ENCODE peak calls at places on chromosomes 7 and 10, in four cellular contexts. One of them, this sample, is unnamed.

GRCh38 chr7:128019330-128019729 is 11.9 kb downstream of the LRRC4 start:
- DNase-seq in tibial artery: no peak
- DNase-seq in CD8-positive, alpha-beta T cell: no peak
- DNase-seq in A549: no peak
- DNase-seq in this sample: no peak

GRCh38 chr7:120014920-120015465 is 258.0 kb upstream of the KCND2 start:
- DNase-seq in tibial artery: no peak
- DNase-seq in CD8-positive, alpha-beta T cell: no peak
- DNase-seq in A549: no peak
- DNase-seq in this sample: no peak

GRCh38 chr10:110413049-110413783 is 84.5 kb upstream of the DUSP5 start:
- DNase-seq in tibial artery: no peak
- DNase-seq in CD8-positive, alpha-beta T cell: no peak
- DNase-seq in A549: no peak
- DNase-seq in this sample: no peak

GRCh38 chr10:26781797-26782196 is 79.0 kb downstream of the ABI1 start:
- DNase-seq in tibial artery: no peak
- DNase-seq in CD8-positive, alpha-beta T cell: no peak
- DNase-seq in A549: no peak
- DNase-seq in this sample: no peak

GRCh38 chr7:55130079-55130476 is 111.3 kb downstream of the EGFR start:
- DNase-seq in tibial artery: no peak
- DNase-seq in CD8-positive, alpha-beta T cell: no peak
- DNase-seq in A549: peak
- DNase-seq in this sample: no peak

GRCh38 chr10:61752111-61753011 is 89.6 kb downstream of the CABCOCO1 start:
- DNase-seq in tibial artery: no peak
- DNase-seq in CD8-positive, alpha-beta T cell: no peak
- DNase-seq in A549: no peak
- DNase-seq in this sample: no peak

GRCh38 chr7:134545918-134546317 is 3.0 kb upstream of the AKR1B15 start:
- DNase-seq in tibial artery: no peak
- DNase-seq in CD8-positive, alpha-beta T cell: no peak
- DNase-seq in A549: no peak
- DNase-seq in this sample: no peak

GRCh38 chr7:53350241-53350640 is 314.8 kb downstream of the POM121L12 start:
- DNase-seq in tibial artery: no peak
- DNase-seq in CD8-positive, alpha-beta T cell: no peak
- DNase-seq in A549: no peak
- DNase-seq in this sample: no peak

GRCh38 chr7:82164813-82165212 is 278.8 kb downstream of the CACNA2D1 start:
- DNase-seq in tibial artery: no peak
- DNase-seq in CD8-positive, alpha-beta T cell: no peak
- DNase-seq in A549: no peak
- DNase-seq in this sample: no peak

GRCh38 chr10:21364196-21365114 is 161.0 kb downstream of the SKIDA1 start:
- DNase-seq in tibial artery: no peak
- DNase-seq in CD8-positive, alpha-beta T cell: no peak
- DNase-seq in A549: peak
- DNase-seq in this sample: no peak

GRCh38 chr7:116213361-116214155 is 3.2 kb downstream of the TES start:
- DNase-seq in tibial artery: no peak
- DNase-seq in CD8-positive, alpha-beta T cell: no peak
- DNase-seq in A549: no peak
- DNase-seq in this sample: no peak

GRCh38 chr7:54967384-54967783 is 51.4 kb upstream of the EGFR start:
- DNase-seq in tibial artery: no peak
- DNase-seq in CD8-positive, alpha-beta T cell: no peak
- DNase-seq in A549: peak
- DNase-seq in this sample: no peak

GRCh38 chr7:95609277-95609971 is 13.1 kb upstream of the PDK4 start:
- DNase-seq in tibial artery: no peak
- DNase-seq in CD8-positive, alpha-beta T cell: no peak
- DNase-seq in A549: peak
- DNase-seq in this sample: no peak

GRCh38 chr7:45865594-45866410 is 7.1 kb downstream of the CCDC201 start:
- DNase-seq in tibial artery: no peak
- DNase-seq in CD8-positive, alpha-beta T cell: no peak
- DNase-seq in A549: no peak
- DNase-seq in this sample: no peak

GRCh38 chr7:141676618-141677017 is 25.3 kb downstream of the DENND11 start:
- DNase-seq in tibial artery: no peak
- DNase-seq in CD8-positive, alpha-beta T cell: no peak
- DNase-seq in A549: no peak
- DNase-seq in this sample: no peak

GRCh38 chr7:22696672-22697071 is 30.3 kb upstream of the IL6 start:
- DNase-seq in tibial artery: no peak
- DNase-seq in CD8-positive, alpha-beta T cell: no peak
- DNase-seq in A549: no peak
- DNase-seq in this sample: no peak

GRCh38 chr10:120478401-120478800 is 21.4 kb downstream of the PLPP4 start:
- DNase-seq in tibial artery: no peak
- DNase-seq in CD8-positive, alpha-beta T cell: no peak
- DNase-seq in A549: no peak
- DNase-seq in this sample: no peak

GRCh38 chr7:5431485-5432118 is 8.0 kb upstream of the TNRC18 start:
- DNase-seq in tibial artery: no peak
- DNase-seq in CD8-positive, alpha-beta T cell: no peak
- DNase-seq in A549: no peak
- DNase-seq in this sample: no peak
- H3K27ac ChIP-seq in tibial artery: no peak
- H3K27ac ChIP-seq in CD8-positive, alpha-beta T cell: no peak
- H3K27ac ChIP-seq in A549: no peak
- H3K27ac ChIP-seq in this sample: no peak

GRCh38 chr10:114061148-114061547 is 17.5 kb downstream of the ADRB1 start:
- DNase-seq in tibial artery: no peak
- DNase-seq in CD8-positive, alpha-beta T cell: no peak
- DNase-seq in A549: no peak
- DNase-seq in this sample: no peak
- H3K27ac ChIP-seq in tibial artery: no peak
- H3K27ac ChIP-seq in CD8-positive, alpha-beta T cell: no peak
- H3K27ac ChIP-seq in A549: no peak
- H3K27ac ChIP-seq in this sample: no peak

DNA sequence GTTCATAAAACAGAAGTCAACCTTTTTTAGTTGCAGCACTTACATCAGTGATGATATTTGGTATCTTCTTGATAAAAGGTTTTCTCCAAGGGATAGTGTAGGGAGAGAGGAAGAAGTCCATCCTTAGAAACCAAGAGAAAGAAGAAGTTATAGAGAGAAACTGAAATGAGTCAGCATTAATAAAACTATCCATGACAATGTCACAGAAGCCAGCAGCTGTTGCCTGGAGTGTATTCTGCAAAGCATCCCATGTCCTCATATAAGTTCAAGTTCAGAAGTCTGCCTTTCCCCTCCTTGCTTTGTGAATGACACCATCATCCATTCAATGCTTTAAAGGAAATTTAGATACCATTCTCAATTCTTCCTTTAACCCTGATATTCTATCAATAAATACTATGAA is 14.4 kb upstream of the COL1A2 start:
- DNase-seq in tibial artery: no peak
- DNase-seq in CD8-positive, alpha-beta T cell: no peak
- DNase-seq in A549: no peak
- DNase-seq in this sample: no peak
- H3K27ac ChIP-seq in tibial artery: no peak
- H3K27ac ChIP-seq in CD8-positive, alpha-beta T cell: no peak
- H3K27ac ChIP-seq in A549: no peak
- H3K27ac ChIP-seq in this sample: no peak

DNA sequence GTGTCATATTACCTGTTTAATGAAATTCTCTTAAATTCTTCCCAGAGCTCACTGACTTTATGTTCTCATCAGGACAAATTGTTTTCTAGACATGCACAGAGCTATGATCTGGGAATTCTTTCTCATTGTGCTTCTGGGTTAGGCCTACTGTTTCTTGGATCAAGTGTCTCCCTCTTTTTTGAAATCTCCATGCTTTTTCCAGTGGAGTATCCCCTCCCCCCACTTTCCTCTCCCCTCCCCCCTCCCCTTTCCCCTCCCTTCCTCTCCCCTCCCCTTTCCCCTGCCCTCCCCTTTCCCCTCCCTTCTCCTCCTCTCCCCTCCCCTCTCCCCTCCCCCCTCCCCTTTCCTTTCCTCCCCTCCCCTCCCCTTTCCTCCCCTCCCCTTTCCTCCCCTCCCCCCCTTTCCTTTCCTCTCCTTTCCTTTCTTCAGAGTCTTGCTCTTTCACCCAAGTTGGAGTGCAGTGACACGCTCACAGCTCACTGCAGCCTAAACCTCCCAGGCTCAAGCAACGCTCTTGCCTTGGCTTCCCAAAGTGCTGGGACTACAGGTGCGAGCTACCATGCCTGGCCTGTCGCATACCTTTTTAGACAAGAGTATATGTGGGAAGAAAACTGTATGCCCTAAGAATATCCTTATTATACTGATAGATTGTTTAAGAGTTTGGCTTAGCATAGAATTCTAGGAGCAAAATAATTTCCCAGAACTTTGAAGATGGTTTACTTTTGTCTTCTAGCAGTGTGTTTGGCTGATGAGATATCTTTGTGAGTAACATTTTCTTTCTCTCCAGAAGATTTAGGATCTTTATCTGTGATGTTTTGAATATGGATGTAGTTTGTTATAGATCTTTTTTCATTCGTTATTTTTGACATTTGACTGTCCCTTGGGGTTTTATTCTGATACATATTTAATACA is 2.5 kb downstream of the DYNC2I1 start:
- DNase-seq in tibial artery: no peak
- DNase-seq in CD8-positive, alpha-beta T cell: no peak
- DNase-seq in A549: no peak
- DNase-seq in this sample: no peak
- H3K27ac ChIP-seq in tibial artery: peak
- H3K27ac ChIP-seq in CD8-positive, alpha-beta T cell: no peak
- H3K27ac ChIP-seq in A549: peak
- H3K27ac ChIP-seq in this sample: peak

DNA sequence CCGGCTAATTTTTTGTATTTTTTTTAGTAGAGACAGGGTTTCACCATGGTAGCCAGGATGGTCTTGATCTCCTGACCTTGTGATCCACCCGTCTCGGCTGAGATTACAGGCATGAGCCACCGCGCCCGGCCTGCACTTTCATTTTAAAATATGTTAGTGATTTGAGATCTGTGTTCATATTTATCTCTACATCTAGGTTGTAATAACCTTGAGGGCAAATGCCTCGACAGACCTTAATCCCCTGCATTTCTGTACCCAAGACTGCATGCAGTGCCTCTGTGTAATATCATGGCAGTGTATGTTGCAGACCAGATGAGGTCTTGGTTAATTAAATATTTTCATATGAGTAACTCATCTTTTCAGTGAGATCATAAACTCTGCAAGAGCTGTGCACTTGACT is 674.0 kb upstream of the ANKRD30A start:
- DNase-seq in tibial artery: no peak
- DNase-seq in CD8-positive, alpha-beta T cell: no peak
- DNase-seq in A549: no peak
- DNase-seq in this sample: no peak
- H3K27ac ChIP-seq in tibial artery: no peak
- H3K27ac ChIP-seq in CD8-positive, alpha-beta T cell: no peak
- H3K27ac ChIP-seq in A549: no peak
- H3K27ac ChIP-seq in this sample: no peak

DNA sequence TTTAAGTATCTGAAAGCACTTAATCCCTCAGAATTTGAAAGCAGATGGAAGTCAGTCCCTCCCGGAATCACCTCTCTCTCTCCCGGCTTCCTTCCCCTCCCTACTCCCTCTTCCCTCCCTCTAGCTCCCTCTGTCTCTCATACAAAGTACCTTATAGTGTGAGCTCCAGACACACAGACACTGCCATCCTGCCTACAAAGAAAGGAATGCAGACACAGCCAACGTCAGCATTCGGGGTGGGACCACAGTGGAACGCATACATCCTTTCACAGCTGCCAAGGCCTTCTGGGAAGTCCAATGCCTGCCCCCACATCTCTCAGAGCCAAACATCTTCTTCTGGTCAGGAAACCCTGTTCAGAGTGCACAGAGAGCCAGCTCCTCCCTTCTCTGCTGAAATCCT is 9.3 kb downstream of the NOD1 start:
- DNase-seq in tibial artery: peak
- DNase-seq in CD8-positive, alpha-beta T cell: no peak
- DNase-seq in A549: peak
- DNase-seq in this sample: no peak
- H3K27ac ChIP-seq in tibial artery: peak
- H3K27ac ChIP-seq in CD8-positive, alpha-beta T cell: no peak
- H3K27ac ChIP-seq in A549: peak
- H3K27ac ChIP-seq in this sample: peak

GRCh38 chr10:112951349-112952281 is 1.6 kb downstream of the TCF7L2 start:
- DNase-seq in tibial artery: peak
- DNase-seq in CD8-positive, alpha-beta T cell: peak
- DNase-seq in A549: peak
- DNase-seq in this sample: no peak

GRCh38 chr10:112954974-112955735 is 5.1 kb downstream of the TCF7L2 start:
- DNase-seq in tibial artery: peak
- DNase-seq in CD8-positive, alpha-beta T cell: no peak
- DNase-seq in A549: no peak
- DNase-seq in this sample: no peak

GRCh38 chr10:112953760-112954159 is 3.7 kb downstream of the TCF7L2 start:
- DNase-seq in tibial artery: peak
- DNase-seq in CD8-positive, alpha-beta T cell: no peak
- DNase-seq in A549: no peak
- DNase-seq in this sample: no peak

GRCh38 chr10:112952282-112952991 is 2.4 kb downstream of the TCF7L2 start:
- DNase-seq in tibial artery: peak
- DNase-seq in CD8-positive, alpha-beta T cell: no peak
- DNase-seq in A549: no peak
- DNase-seq in this sample: no peak

DNA sequence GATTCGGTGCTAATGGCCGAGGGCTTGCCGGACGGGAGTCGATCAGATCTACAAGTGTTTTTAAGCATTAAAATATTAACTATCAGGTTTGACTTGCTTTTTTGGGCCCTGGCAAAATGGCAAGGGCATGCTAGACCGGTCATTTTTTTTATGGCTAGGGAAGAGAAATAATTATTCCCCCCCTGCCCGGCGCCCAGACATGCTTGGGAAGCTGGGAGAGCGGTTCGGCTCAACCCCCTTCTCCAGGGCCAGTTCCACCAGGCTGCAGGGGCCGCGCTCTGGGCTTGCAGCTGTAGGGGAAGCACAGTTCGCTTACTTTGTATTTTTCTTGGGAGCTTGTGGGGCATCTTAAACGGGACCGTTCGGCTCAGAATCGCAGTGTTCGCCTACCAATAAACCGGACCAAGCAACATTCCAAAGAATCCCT is 3.0 kb downstream of the TCF7L2 start:
- DNase-seq in tibial artery: peak
- DNase-seq in CD8-positive, alpha-beta T cell: no peak
- DNase-seq in A549: no peak
- DNase-seq in this sample: peak
- H3K27ac ChIP-seq in tibial artery: peak
- H3K27ac ChIP-seq in CD8-positive, alpha-beta T cell: no peak
- H3K27ac ChIP-seq in A549: peak
- H3K27ac ChIP-seq in this sample: peak